ENCODE peak calls at places on chromosomes 3 and 15, in six cellular contexts. N, L, E, D, H and R are unnamed samples.

GRCh38 chr3:32816439-32817194 is 1.2 kb upstream of the TRIM71 start:
- DNase-seq in E (no peak), L (no peak), N (no peak), H (no peak), D (peak), R (peak)

GRCh38 chr3:130893240-130894129 is at the start of gene ATP2C1:
- DNase-seq in L (peak), N (peak), D (peak), E (peak), H (peak), R (peak)

GRCh38 chr3:107128942-107129341 is 248.3 kb upstream of the CCDC54 start:
- DNase-seq in D (no peak), N (no peak), H (no peak), E (no peak), L (peak), R (no peak)

GRCh38 chr15:101499863-101500713 is 10.6 kb upstream of the PCSK6 start:
- DNase-seq in D (no peak), H (no peak), E (peak), L (no peak), N (no peak), R (no peak)

GRCh38 chr3:196093271-196094111 is 11.6 kb upstream of the TFRC start:
- DNase-seq in D (no peak), N (no peak), H (no peak), E (no peak), L (peak), R (no peak)

GRCh38 chr3:121979734-121980449 is 42.2 kb downstream of the ILDR1 start:
- DNase-seq in H (no peak), N (no peak), D (no peak), L (no peak), E (no peak), R (no peak)

GRCh38 chr3:149586871-149587270 is 71.0 kb downstream of the WWTR1 start:
- DNase-seq in L (peak), N (no peak), D (no peak), H (no peak), E (no peak), R (no peak)

GRCh38 chr3:116059421-116060096 is 385.7 kb downstream of the LSAMP start:
- DNase-seq in L (peak), D (peak), H (peak), N (peak), E (no peak), R (peak)

GRCh38 chr15:101110681-101111569 is 140.9 kb downstream of the CHSY1 start:
- DNase-seq in H (no peak), D (no peak), N (no peak), L (no peak), E (no peak), R (no peak)

GRCh38 chr3:40841131-40841530 is 316.4 kb downstream of the ZNF621 start:
- DNase-seq in N (no peak), L (no peak), E (no peak), H (no peak), D (no peak), R (no peak)

GRCh38 chr3:194577985-194578905 is 55.0 kb downstream of the TMEM44 start:
- DNase-seq in H (peak), L (peak), E (no peak), N (peak), D (peak), R (no peak)

GRCh38 chr3:194475138-194475932 is 11.5 kb downstream of the ATP13A3 start:
- DNase-seq in H (no peak), N (no peak), E (no peak), D (no peak), L (peak), R (no peak)

GRCh38 chr15:78737187-78737820 is 74.0 kb downstream of the ADAMTS7 start:
- DNase-seq in L (no peak), N (no peak), H (no peak), E (no peak), D (no peak), R (no peak)

GRCh38 chr15:56968821-56969220 is 50.4 kb downstream of the TCF12 start:
- DNase-seq in D (peak), L (no peak), E (no peak), N (no peak), H (no peak), R (no peak)

GRCh38 chr3:141578197-141578596 is 91.4 kb downstream of the RASA2 start:
- DNase-seq in E (no peak), L (peak), N (no peak), D (no peak), H (no peak), R (no peak)

GRCh38 chr3:52842424-52842823 is 7.6 kb upstream of the MUSTN1 start:
- DNase-seq in H (no peak), N (no peak), E (no peak), D (no peak), L (no peak), R (no peak)

GRCh38 chr3:143586565-143586964 is 261.7 kb downstream of the SLC9A9 start:
- DNase-seq in D (no peak), H (no peak), N (no peak), L (no peak), E (no peak), R (no peak)

GRCh38 chr15:76140069-76140454 is 80.3 kb downstream of the TMEM266 start:
- DNase-seq in E (no peak), D (no peak), N (no peak), L (no peak), H (no peak), R (no peak)

GRCh38 chr15:25372298-25372697 is 66.5 kb downstream of the UBE3A start:
- DNase-seq in D (no peak), E (no peak), H (no peak), L (peak), N (no peak), R (no peak)

GRCh38 chr15:55196011-55196410 is 730 bp downstream of the RSL24D1 start:
- DNase-seq in H (no peak), D (no peak), L (peak), N (no peak), E (no peak), R (no peak)

GRCh38 chr15:82799183-82799841 is 6.6 kb downstream of the FSD2 start:
- DNase-seq in E (no peak), H (no peak), L (no peak), N (no peak), D (no peak), R (no peak)

GRCh38 chr3:181622365-181622764 is 89.4 kb upstream of the SOX2 start:
- DNase-seq in E (no peak), H (no peak), L (no peak), D (no peak), N (no peak), R (no peak)

GRCh38 chr3:170999737-171000242 is 26.7 kb downstream of the SLC2A2 start:
- DNase-seq in D (peak), E (no peak), N (no peak), H (no peak), L (peak), R (no peak)

GRCh38 chr3:191254098-191254873 is 55.2 kb downstream of the OSTN start:
- DNase-seq in N (no peak), H (no peak), D (no peak), L (no peak), E (no peak), R (no peak)

GRCh38 chr3:100316656-100317069 is 17.9 kb upstream of the NIT2 start:
- DNase-seq in E (no peak), L (peak), D (peak), N (peak), H (peak), R (peak)

GRCh38 chr15:54564142-54564541 is 585.9 kb downstream of the UNC13C start:
- DNase-seq in N (no peak), E (no peak), L (no peak), D (no peak), H (no peak), R (no peak)

GRCh38 chr3:65006300-65006739 is 318.5 kb upstream of the ADAMTS9 start:
- DNase-seq in E (no peak), N (no peak), H (no peak), D (no peak), L (peak), R (no peak)

GRCh38 chr15:101358895-101359294 is 63.8 kb upstream of the SNRPA1 start:
- DNase-seq in E (no peak), N (no peak), H (no peak), D (peak), L (peak), R (no peak)

DNA sequence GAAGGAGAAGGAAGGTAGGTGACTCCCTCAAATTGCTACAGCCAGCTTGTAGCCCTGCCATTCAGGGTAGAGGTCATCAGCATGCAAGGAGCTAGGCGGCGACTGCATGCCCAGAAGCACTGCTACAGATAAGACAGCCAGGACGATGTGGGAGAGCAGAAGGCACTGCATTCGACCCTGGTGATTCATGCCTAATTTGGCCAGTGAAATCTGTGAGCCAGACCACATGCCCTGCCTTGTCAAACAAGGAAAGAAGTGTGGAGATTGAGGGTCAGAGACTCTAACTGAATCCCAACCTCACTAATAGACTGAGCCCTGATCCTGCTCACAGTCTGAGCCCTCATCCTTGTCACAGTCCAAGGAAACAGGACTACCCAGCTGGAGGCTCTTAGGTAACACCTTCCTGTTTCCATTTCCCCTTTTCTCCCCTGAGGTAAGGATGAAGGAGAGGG is 86.6 kb downstream of the LINGO1 start:
- DNase-seq in D (no peak), L (peak), N (peak), E (no peak), H (peak), R (no peak)
- TF ChIP-seq BHLHE40 in D (no peak), L (peak), N (no peak), E (no peak), H (peak), R (no peak)

DNA sequence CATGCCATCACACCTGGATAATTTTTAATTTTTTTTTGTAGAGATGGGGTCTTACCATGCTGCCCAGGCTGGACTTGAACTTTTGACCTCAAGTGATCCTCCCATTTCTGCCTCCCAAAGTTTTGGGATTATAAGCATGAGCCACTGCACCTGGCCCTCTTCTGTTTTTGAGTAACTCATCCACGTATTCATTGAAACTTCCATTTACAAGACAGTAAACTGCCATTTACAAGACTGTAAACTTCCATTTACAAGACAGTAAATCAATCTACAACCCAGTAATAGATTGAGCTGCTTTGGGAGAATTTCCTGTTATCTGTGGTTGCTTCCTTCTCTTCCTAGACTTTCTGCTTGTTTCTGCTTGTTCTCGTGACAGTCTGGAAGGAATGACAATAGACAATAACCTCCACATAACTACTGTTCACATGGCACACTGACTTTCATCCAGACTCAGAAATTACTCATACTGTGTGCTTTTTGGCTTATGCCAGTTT is 114.7 kb upstream of the CCNL1 start:
- DNase-seq in L (no peak), N (no peak), H (no peak), D (no peak), E (no peak), R (no peak)
- TF ChIP-seq BHLHE40 in L (no peak), N (no peak), H (no peak), D (no peak), E (no peak), R (no peak)

GRCh38 chr3:127796751-127797150 is 25.6 kb downstream of the MGLL start:
- DNase-seq in D (no peak), N (no peak), L (no peak), E (no peak), H (no peak), R (no peak)

GRCh38 chr3:127798716-127799115 is 23.6 kb downstream of the MGLL start:
- DNase-seq in N (no peak), D (no peak), L (no peak), E (no peak), H (no peak), R (no peak)

GRCh38 chr3:127794972-127795371 is 27.3 kb downstream of the MGLL start:
- DNase-seq in L (no peak), E (no peak), D (no peak), N (no peak), H (no peak), R (no peak)

GRCh38 chr3:127794402-127794801 is 27.9 kb downstream of the MGLL start:
- DNase-seq in L (no peak), D (no peak), N (no peak), E (no peak), H (no peak), R (no peak)

GRCh38 chr3:127796045-127796720 is 26.1 kb downstream of the MGLL start:
- DNase-seq in E (no peak), N (no peak), H (no peak), D (no peak), L (no peak), R (no peak)
- TF ChIP-seq BHLHE40 in E (no peak), N (no peak), H (no peak), D (no peak), L (no peak), R (no peak)

GRCh38 chr3:133979553-133979952 is 50.2 kb downstream of the SLCO2A1 start:
- DNase-seq in L (no peak), N (no peak), H (no peak), E (no peak), D (no peak), R (no peak)
- TF ChIP-seq BHLHE40 in L (no peak), N (no peak), H (no peak), E (no peak), D (no peak), R (no peak)

GRCh38 chr3:177822826-177823225 is 625.5 kb upstream of the TBL1XR1 start:
- DNase-seq in E (no peak), L (no peak), H (no peak), N (no peak), D (no peak), R (no peak)

GRCh38 chr3:177818712-177819111 is 621.4 kb upstream of the TBL1XR1 start:
- DNase-seq in H (no peak), E (no peak), L (no peak), D (no peak), N (no peak), R (no peak)

GRCh38 chr3:177817746-177818145 is 620.5 kb upstream of the TBL1XR1 start:
- DNase-seq in L (no peak), N (no peak), H (no peak), D (no peak), E (no peak), R (no peak)

GRCh38 chr3:177823701-177824189 is 626.5 kb upstream of the TBL1XR1 start:
- DNase-seq in E (no peak), H (no peak), L (no peak), D (no peak), N (peak), R (no peak)

DNA sequence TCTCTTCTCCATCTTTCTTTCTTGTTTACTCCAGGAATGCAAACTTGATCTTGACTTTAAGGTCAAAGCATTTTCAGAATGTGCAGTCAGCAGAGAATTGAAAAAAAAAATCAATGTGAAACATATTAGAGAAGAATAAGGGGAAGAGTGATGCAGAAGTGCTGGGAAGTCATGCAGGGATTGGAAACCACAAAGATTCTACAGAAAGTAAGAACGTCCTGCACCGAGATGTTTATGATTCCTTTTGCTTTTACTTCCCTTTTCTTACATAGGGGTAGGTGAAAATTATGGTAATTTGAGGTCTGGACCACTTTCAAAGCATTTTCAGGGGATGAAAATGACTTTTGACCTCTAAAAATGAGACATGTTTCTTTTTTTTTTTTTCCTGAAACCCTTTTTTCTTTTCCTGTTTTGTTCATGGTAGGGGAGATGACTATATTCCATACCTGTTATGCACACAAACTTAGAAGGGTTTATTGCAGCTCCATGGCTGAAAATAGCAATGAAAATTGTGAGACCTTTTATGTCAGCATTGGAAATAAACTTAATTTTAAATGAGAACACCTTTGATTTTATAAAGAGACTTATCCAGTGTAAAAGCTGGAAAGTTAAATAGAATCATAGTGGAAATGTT is 623.5 kb upstream of the TBL1XR1 start:
- DNase-seq in E (peak), D (no peak), L (peak), H (no peak), N (no peak), R (no peak)
- TF ChIP-seq BHLHE40 in E (no peak), D (no peak), L (no peak), H (no peak), N (no peak), R (no peak)

GRCh38 chr15:68574051-68574450 is 4.7 kb upstream of the CORO2B start:
- DNase-seq in D (no peak), H (no peak), E (no peak), N (no peak), L (no peak), R (no peak)

GRCh38 chr15:68570974-68571373 is 7.8 kb upstream of the CORO2B start:
- DNase-seq in N (no peak), H (no peak), E (no peak), L (no peak), D (no peak), R (no peak)

GRCh38 chr15:68572309-68572708 is 6.5 kb upstream of the CORO2B start:
- DNase-seq in D (no peak), E (no peak), N (no peak), L (no peak), H (no peak), R (no peak)

GRCh38 chr15:68574629-68575028 is 4.2 kb upstream of the CORO2B start:
- DNase-seq in D (no peak), H (no peak), N (no peak), L (no peak), E (no peak), R (no peak)

GRCh38 chr15:68572921-68573320 is 5.9 kb upstream of the CORO2B start:
- DNase-seq in L (no peak), N (no peak), D (no peak), H (no peak), E (no peak), R (no peak)
- TF ChIP-seq BHLHE40 in L (no peak), N (no peak), D (no peak), H (no peak), E (no peak), R (no peak)

GRCh38 chr3:174874258-174874657 is 15.1 kb downstream of the NAALADL2 start:
- DNase-seq in E (no peak), N (no peak), L (no peak), H (no peak), D (no peak), R (no peak)

GRCh38 chr3:174869448-174869847 is 10.3 kb downstream of the NAALADL2 start:
- DNase-seq in L (peak), H (no peak), D (no peak), N (no peak), E (no peak), R (no peak)

DNA sequence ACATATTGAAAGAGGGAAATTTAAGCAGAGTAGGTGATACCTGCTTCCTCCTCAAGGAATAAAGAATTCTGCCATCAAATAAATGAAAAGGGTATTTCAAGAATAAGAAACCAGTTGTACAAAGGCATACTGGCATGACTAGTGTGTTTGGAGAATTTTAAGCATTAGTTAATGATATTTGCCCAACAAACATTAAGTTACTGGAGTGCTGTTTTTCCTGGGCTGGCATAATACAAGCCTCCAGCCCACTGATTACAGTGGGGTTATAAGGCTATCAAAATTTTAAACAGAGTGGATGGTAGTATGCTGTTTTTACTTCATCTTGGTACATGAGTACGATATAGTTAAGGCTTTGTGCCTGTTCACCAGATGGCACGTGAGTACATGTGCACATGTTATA is 14.7 kb downstream of the NAALADL2 start:
- DNase-seq in N (no peak), H (no peak), E (no peak), L (no peak), D (no peak), R (no peak)
- TF ChIP-seq BHLHE40 in N (no peak), H (no peak), E (no peak), L (no peak), D (no peak), R (no peak)

DNA sequence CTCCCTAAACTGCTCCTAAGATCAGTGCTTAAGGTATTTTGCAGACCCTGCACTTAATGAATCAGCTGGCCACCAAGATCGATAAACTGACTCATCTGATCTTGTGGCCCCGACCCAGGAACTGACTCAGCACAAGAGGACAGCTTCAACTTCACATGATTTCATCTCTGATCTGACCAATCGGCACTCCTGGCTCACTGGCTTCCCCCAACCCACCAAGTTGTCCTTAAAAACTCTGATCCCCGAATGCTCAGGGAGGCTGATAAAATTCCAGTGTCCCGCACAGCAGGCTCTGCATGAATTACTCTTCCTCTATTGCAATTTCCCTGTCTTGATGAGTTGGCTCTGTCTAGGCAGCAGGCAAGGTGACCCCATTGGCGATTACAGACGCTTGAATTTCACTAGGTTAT is 13.5 kb downstream of the HTR3E start:
- DNase-seq in H (no peak), N (no peak), D (peak), E (no peak), L (peak), R (no peak)
- TF ChIP-seq BHLHE40 in H (no peak), N (no peak), D (no peak), E (no peak), L (no peak), R (no peak)